ENCODE peak calls at places on chromosomes 7 and 10, in eight cellular contexts. One of them, this sample, is unnamed.

GRCh38 chr7:158898025-158898424 is 41.7 kb downstream of the DYNC2I1 start:
- DNase-seq in left ventricle myocardium inferior: no peak
- DNase-seq in SJSA1: no peak
- DNase-seq in IMR-90: no peak
- DNase-seq in breast epithelium: no peak
- DNase-seq in transverse colon: no peak
- DNase-seq in fibroblast of lung: no peak
- DNase-seq in spleen: no peak
- DNase-seq in this sample: no peak

GRCh38 chr10:32984003-32984600 is 26.1 kb upstream of the ITGB1 start:
- DNase-seq in left ventricle myocardium inferior: no peak
- DNase-seq in SJSA1: no peak
- DNase-seq in IMR-90: no peak
- DNase-seq in breast epithelium: no peak
- DNase-seq in transverse colon: no peak
- DNase-seq in fibroblast of lung: no peak
- DNase-seq in spleen: no peak
- DNase-seq in this sample: no peak

GRCh38 chr10:70478191-70479160 is at the start of gene PALD1:
- DNase-seq in left ventricle myocardium inferior: peak; percentile 83
- DNase-seq in SJSA1: no peak
- DNase-seq in IMR-90: no peak
- DNase-seq in breast epithelium: peak; percentile 43
- DNase-seq in transverse colon: peak; percentile 65
- DNase-seq in fibroblast of lung: peak; percentile 33
- DNase-seq in spleen: peak; percentile 89
- DNase-seq in this sample: peak; percentile 88

GRCh38 chr10:75208177-75208576 is 2.4 kb upstream of the VDAC2 start:
- DNase-seq in left ventricle myocardium inferior: no peak
- DNase-seq in SJSA1: no peak
- DNase-seq in IMR-90: peak; percentile 90
- DNase-seq in breast epithelium: peak; percentile 36
- DNase-seq in transverse colon: no peak
- DNase-seq in fibroblast of lung: peak; percentile 82
- DNase-seq in spleen: no peak
- DNase-seq in this sample: no peak

GRCh38 chr7:64890761-64891666 is 12.1 kb upstream of the ZNF273 start:
- DNase-seq in left ventricle myocardium inferior: no peak
- DNase-seq in SJSA1: no peak
- DNase-seq in IMR-90: no peak
- DNase-seq in breast epithelium: peak; percentile 68
- DNase-seq in transverse colon: no peak
- DNase-seq in fibroblast of lung: no peak
- DNase-seq in spleen: no peak
- DNase-seq in this sample: no peak

GRCh38 chr7:93860261-93860660 is 30.3 kb downstream of the TFPI2 start:
- DNase-seq in left ventricle myocardium inferior: no peak
- DNase-seq in SJSA1: no peak
- DNase-seq in IMR-90: no peak
- DNase-seq in breast epithelium: no peak
- DNase-seq in transverse colon: no peak
- DNase-seq in fibroblast of lung: no peak
- DNase-seq in spleen: no peak
- DNase-seq in this sample: no peak

GRCh38 chr7:93856319-93856718 is 34.2 kb downstream of the TFPI2 start:
- DNase-seq in left ventricle myocardium inferior: no peak
- DNase-seq in SJSA1: no peak
- DNase-seq in IMR-90: peak; percentile 0
- DNase-seq in breast epithelium: no peak
- DNase-seq in transverse colon: no peak
- DNase-seq in fibroblast of lung: no peak
- DNase-seq in spleen: no peak
- DNase-seq in this sample: no peak

GRCh38 chr7:4742051-4742573 is 33.3 kb upstream of the AP5Z1 start:
- DNase-seq in left ventricle myocardium inferior: no peak
- DNase-seq in SJSA1: no peak
- DNase-seq in IMR-90: no peak
- DNase-seq in breast epithelium: peak; percentile 61
- DNase-seq in transverse colon: peak; percentile 64
- DNase-seq in fibroblast of lung: no peak
- DNase-seq in spleen: no peak
- DNase-seq in this sample: no peak

GRCh38 chr7:150739045-150739432 is 1.8 kb downstream of the GIMAP5 start:
- DNase-seq in left ventricle myocardium inferior: no peak
- DNase-seq in SJSA1: no peak
- DNase-seq in IMR-90: no peak
- DNase-seq in breast epithelium: no peak
- DNase-seq in transverse colon: no peak
- DNase-seq in fibroblast of lung: no peak
- DNase-seq in spleen: no peak
- DNase-seq in this sample: no peak

GRCh38 chr10:11358046-11358445 is 253.4 kb downstream of the USP6NL start:
- DNase-seq in left ventricle myocardium inferior: no peak
- DNase-seq in SJSA1: no peak
- DNase-seq in IMR-90: no peak
- DNase-seq in breast epithelium: no peak
- DNase-seq in transverse colon: no peak
- DNase-seq in fibroblast of lung: no peak
- DNase-seq in spleen: no peak
- DNase-seq in this sample: no peak
- H3K4me3 ChIP-seq in left ventricle myocardium inferior: no peak overlapping the region
- H3K4me3 ChIP-seq in SJSA1: no peak overlapping the region
- H3K4me3 ChIP-seq in IMR-90: no peak overlapping the region
- H3K4me3 ChIP-seq in breast epithelium: no peak overlapping the region
- H3K4me3 ChIP-seq in transverse colon: no peak overlapping the region
- H3K4me3 ChIP-seq in fibroblast of lung: no peak overlapping the region
- H3K4me3 ChIP-seq in spleen: no peak overlapping the region
- H3K4me3 ChIP-seq in this sample: no peak overlapping the region

GRCh38 chr10:113047151-113047550 is 97.1 kb downstream of the TCF7L2 start:
- DNase-seq in left ventricle myocardium inferior: no peak
- DNase-seq in SJSA1: no peak
- DNase-seq in IMR-90: no peak
- DNase-seq in breast epithelium: no peak
- DNase-seq in transverse colon: no peak
- DNase-seq in fibroblast of lung: no peak
- DNase-seq in spleen: no peak
- DNase-seq in this sample: no peak
- H3K4me1 ChIP-seq in left ventricle myocardium inferior: peaks cover 35% of the 10 kb centered on the region
- H3K4me1 ChIP-seq in SJSA1: peaks cover 31% of the 10 kb centered on the region
- H3K4me1 ChIP-seq in IMR-90: peaks cover 23% of the 10 kb centered on the region
- H3K4me1 ChIP-seq in breast epithelium: peaks cover 7% of the 10 kb centered on the region
- H3K4me1 ChIP-seq in transverse colon: peaks cover 10% of the 10 kb centered on the region
- H3K4me1 ChIP-seq in fibroblast of lung: peaks cover 13% of the 10 kb centered on the region
- H3K4me1 ChIP-seq in spleen: peaks cover 60% of the 10 kb centered on the region
- H3K4me1 ChIP-seq in this sample: peaks cover 82% of the 10 kb centered on the region

GRCh38 chr7:23467281-23467680 is 3.0 kb downstream of the IGF2BP3 start:
- DNase-seq in left ventricle myocardium inferior: no peak
- DNase-seq in SJSA1: peak; percentile 44
- DNase-seq in IMR-90: no peak
- DNase-seq in breast epithelium: no peak
- DNase-seq in transverse colon: no peak
- DNase-seq in fibroblast of lung: no peak
- DNase-seq in spleen: no peak
- DNase-seq in this sample: no peak
- H3K4me3 ChIP-seq in left ventricle myocardium inferior: peak overlapping the region; percentile 58
- H3K4me3 ChIP-seq in SJSA1: peak overlapping the region; percentile 78
- H3K4me3 ChIP-seq in IMR-90: peak overlapping the region; percentile 57
- H3K4me3 ChIP-seq in breast epithelium: no peak overlapping the region
- H3K4me3 ChIP-seq in transverse colon: no peak overlapping the region
- H3K4me3 ChIP-seq in fibroblast of lung: peak overlapping the region; percentile 79
- H3K4me3 ChIP-seq in spleen: no peak overlapping the region
- H3K4me3 ChIP-seq in this sample: no peak overlapping the region

GRCh38 chr7:47478926-47479791 is 102.8 kb downstream of the TNS3 start:
- DNase-seq in left ventricle myocardium inferior: no peak
- DNase-seq in SJSA1: no peak
- DNase-seq in IMR-90: no peak
- DNase-seq in breast epithelium: no peak
- DNase-seq in transverse colon: no peak
- DNase-seq in fibroblast of lung: no peak
- DNase-seq in spleen: no peak
- DNase-seq in this sample: peak; percentile 61
- H3K4me1 ChIP-seq in left ventricle myocardium inferior: peaks cover 95% of the 10 kb centered on the region
- H3K4me1 ChIP-seq in SJSA1: peaks cover 74% of the 10 kb centered on the region
- H3K4me1 ChIP-seq in IMR-90: peaks cover 57% of the 10 kb centered on the region
- H3K4me1 ChIP-seq in breast epithelium: peaks cover 5% of the 10 kb centered on the region
- H3K4me1 ChIP-seq in transverse colon: peaks cover 38% of the 10 kb centered on the region
- H3K4me1 ChIP-seq in fibroblast of lung: peaks cover 50% of the 10 kb centered on the region
- H3K4me1 ChIP-seq in spleen: peaks cover 100% of the 10 kb centered on the region
- H3K4me1 ChIP-seq in this sample: peaks cover 78% of the 10 kb centered on the region

GRCh38 chr10:27742926-27743735 is 2.5 kb downstream of the MKX start:
- DNase-seq in left ventricle myocardium inferior: peak; percentile 16
- DNase-seq in SJSA1: peak; percentile 12
- DNase-seq in IMR-90: no peak
- DNase-seq in breast epithelium: no peak
- DNase-seq in transverse colon: peak; percentile 17
- DNase-seq in fibroblast of lung: peak; percentile 26
- DNase-seq in spleen: peak; percentile 79
- DNase-seq in this sample: peak; percentile 36

GRCh38 chr10:27743736-27744477 is 1.7 kb downstream of the MKX start:
- DNase-seq in left ventricle myocardium inferior: no peak
- DNase-seq in SJSA1: peak; percentile 18
- DNase-seq in IMR-90: peak; percentile 8
- DNase-seq in breast epithelium: no peak
- DNase-seq in transverse colon: peak; percentile 9
- DNase-seq in fibroblast of lung: peak; percentile 39
- DNase-seq in spleen: no peak
- DNase-seq in this sample: peak; percentile 27

GRCh38 chr10:27744478-27745379 is 890 bp downstream of the MKX start:
- DNase-seq in left ventricle myocardium inferior: peak; percentile 15
- DNase-seq in SJSA1: peak; percentile 19
- DNase-seq in IMR-90: peak; percentile 26
- DNase-seq in breast epithelium: no peak
- DNase-seq in transverse colon: peak; percentile 33
- DNase-seq in fibroblast of lung: peak; percentile 38
- DNase-seq in spleen: peak; percentile 76
- DNase-seq in this sample: peak; percentile 41

GRCh38 chr10:27742195-27742925 is 3.3 kb downstream of the MKX start:
- DNase-seq in left ventricle myocardium inferior: peak; percentile 76
- DNase-seq in SJSA1: peak; percentile 58
- DNase-seq in IMR-90: peak; percentile 85
- DNase-seq in breast epithelium: no peak
- DNase-seq in transverse colon: peak; percentile 81
- DNase-seq in fibroblast of lung: peak; percentile 93
- DNase-seq in spleen: peak; percentile 92
- DNase-seq in this sample: peak; percentile 93

DNA sequence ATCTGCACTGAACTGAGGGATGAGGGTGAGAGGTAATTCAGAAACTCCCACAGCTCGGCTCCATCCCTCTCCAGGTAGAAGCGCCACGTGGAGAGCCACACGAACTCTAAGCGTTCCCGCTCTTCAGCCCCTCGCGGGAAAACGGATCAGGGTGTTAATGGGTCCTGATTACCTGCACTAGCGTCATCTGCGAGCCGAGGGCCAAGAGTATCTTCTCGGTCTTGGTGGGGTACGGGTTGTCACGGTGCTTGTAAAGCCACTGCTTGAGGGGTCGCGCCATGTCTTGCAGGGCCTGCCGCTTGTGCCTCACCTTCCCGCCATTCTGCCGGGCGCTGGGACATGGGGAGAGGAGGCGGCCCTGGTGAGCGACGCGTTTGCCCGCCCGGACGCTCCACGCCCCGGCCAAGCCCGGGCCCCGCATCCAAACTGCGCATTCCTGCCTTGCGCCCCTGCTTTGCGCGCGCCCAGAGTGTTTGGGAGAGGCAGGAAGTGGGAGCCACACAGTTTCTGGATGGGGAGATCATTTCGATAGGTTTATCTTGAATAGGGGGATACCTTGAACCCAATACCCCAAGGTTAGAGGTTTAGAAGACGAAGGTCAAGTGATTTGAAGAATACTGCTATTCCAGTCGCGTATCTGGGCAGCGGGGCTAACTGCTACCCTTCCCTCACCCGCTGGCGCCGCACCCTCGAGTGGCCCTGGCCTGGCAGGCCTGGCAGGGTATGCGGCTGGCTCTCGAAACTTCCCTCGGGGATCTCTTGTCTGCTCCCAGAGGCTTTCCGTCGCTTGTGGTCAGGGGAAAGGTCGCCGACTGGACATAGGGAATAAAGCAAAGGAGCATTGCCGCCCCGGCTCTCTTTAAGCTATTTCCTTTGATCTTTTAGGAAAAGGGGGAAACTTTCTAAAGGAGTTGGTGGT is 4.2 kb downstream of the MKX start:
- DNase-seq in left ventricle myocardium inferior: peak; percentile 14
- DNase-seq in SJSA1: no peak
- DNase-seq in IMR-90: no peak
- DNase-seq in breast epithelium: no peak
- DNase-seq in transverse colon: peak; percentile 14
- DNase-seq in fibroblast of lung: no peak
- DNase-seq in spleen: peak; percentile 74
- DNase-seq in this sample: no peak
- H3K4me3 ChIP-seq in left ventricle myocardium inferior: peak overlapping the region; percentile 81
- H3K4me3 ChIP-seq in SJSA1: no peak overlapping the region
- H3K4me3 ChIP-seq in IMR-90: no peak overlapping the region
- H3K4me3 ChIP-seq in breast epithelium: peak overlapping the region; percentile 59
- H3K4me3 ChIP-seq in transverse colon: no peak overlapping the region
- H3K4me3 ChIP-seq in fibroblast of lung: peak overlapping the region; percentile 39
- H3K4me3 ChIP-seq in spleen: peak overlapping the region; percentile 65
- H3K4me3 ChIP-seq in this sample: peak overlapping the region; percentile 63

GRCh38 chr10:3091346-3091787 is 24.0 kb downstream of the PFKP start:
- DNase-seq in left ventricle myocardium inferior: no peak
- DNase-seq in SJSA1: no peak
- DNase-seq in IMR-90: peak; percentile 94
- DNase-seq in breast epithelium: peak; percentile 91
- DNase-seq in transverse colon: no peak
- DNase-seq in fibroblast of lung: peak; percentile 92
- DNase-seq in spleen: no peak
- DNase-seq in this sample: peak; percentile 79

GRCh38 chr10:3091921-3092320 is 24.6 kb downstream of the PFKP start:
- DNase-seq in left ventricle myocardium inferior: no peak
- DNase-seq in SJSA1: no peak
- DNase-seq in IMR-90: no peak
- DNase-seq in breast epithelium: no peak
- DNase-seq in transverse colon: no peak
- DNase-seq in fibroblast of lung: no peak
- DNase-seq in spleen: no peak
- DNase-seq in this sample: no peak

GRCh38 chr10:3090914-3091313 is 23.6 kb downstream of the PFKP start:
- DNase-seq in left ventricle myocardium inferior: peak; percentile 60
- DNase-seq in SJSA1: peak; percentile 54
- DNase-seq in IMR-90: peak; percentile 57
- DNase-seq in breast epithelium: peak; percentile 75
- DNase-seq in transverse colon: peak; percentile 54
- DNase-seq in fibroblast of lung: peak; percentile 48
- DNase-seq in spleen: no peak
- DNase-seq in this sample: no peak

GRCh38 chr10:3093996-3094395 is 26.6 kb downstream of the PFKP start:
- DNase-seq in left ventricle myocardium inferior: no peak
- DNase-seq in SJSA1: no peak
- DNase-seq in IMR-90: no peak
- DNase-seq in breast epithelium: no peak
- DNase-seq in transverse colon: no peak
- DNase-seq in fibroblast of lung: no peak
- DNase-seq in spleen: no peak
- DNase-seq in this sample: no peak

DNA sequence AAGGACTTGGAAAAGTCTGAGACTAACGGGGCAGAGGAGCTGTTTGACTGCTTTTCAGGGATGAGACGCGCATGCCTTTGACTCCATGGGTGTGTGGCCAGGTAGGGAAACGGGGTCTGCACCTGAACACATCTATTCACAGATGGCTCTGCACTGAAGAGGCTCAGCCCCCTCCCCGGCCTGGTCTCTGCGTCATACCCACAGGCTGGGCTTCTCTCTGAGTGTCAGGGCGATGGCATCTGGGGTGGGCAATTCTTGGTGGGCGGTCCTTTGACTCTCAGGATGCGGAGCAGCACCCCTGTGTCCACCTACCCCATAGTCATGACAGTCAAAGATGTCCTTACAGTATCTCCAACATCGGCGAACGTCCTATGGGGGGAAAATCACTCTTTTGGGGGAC is 23.0 kb downstream of the PFKP start:
- DNase-seq in left ventricle myocardium inferior: no peak
- DNase-seq in SJSA1: no peak
- DNase-seq in IMR-90: no peak
- DNase-seq in breast epithelium: no peak
- DNase-seq in transverse colon: no peak
- DNase-seq in fibroblast of lung: no peak
- DNase-seq in spleen: no peak
- DNase-seq in this sample: peak; percentile 60
- H3K4me1 ChIP-seq in left ventricle myocardium inferior: peaks cover 53% of the 10 kb centered on the region
- H3K4me1 ChIP-seq in SJSA1: peaks cover 73% of the 10 kb centered on the region
- H3K4me1 ChIP-seq in IMR-90: peaks cover 34% of the 10 kb centered on the region
- H3K4me1 ChIP-seq in breast epithelium: no peaks in the 10 kb centered on the region
- H3K4me1 ChIP-seq in transverse colon: peaks cover 10% of the 10 kb centered on the region
- H3K4me1 ChIP-seq in fibroblast of lung: peaks cover 22% of the 10 kb centered on the region
- H3K4me1 ChIP-seq in spleen: peaks cover 33% of the 10 kb centered on the region
- H3K4me1 ChIP-seq in this sample: peaks cover 46% of the 10 kb centered on the region

This sample was measured in tibial artery.